ENCODE peak calls at places on chromosomes 13 and 19, in ten cellular contexts. N is heart left ventricle, E is upper lobe of left lung, O is fibroblast of mammary gland, B is breast epithelium, P is heart right ventricle, K is right cardiac atrium, M is right atrium auricular region, V is fibroblast of lung, R is neuronal stem cell. F is an unnamed sample.
A peak's percentile ranks its signal among the peaks of the same experiment; 100 is the strongest.

GRCh38 chr13:37102896-37103295 is 2.6 kb downstream of the CSNK1A1L start:
- DNase-seq in M (no peak), N (no peak), B (no peak), E (no peak), R (no peak), O (no peak), P (no peak), V (no peak), K (no peak), F (no peak)

GRCh38 chr13:79413521-79413920 is 7.5 kb upstream of the RBM26 start:
- DNase-seq in R (no peak), M (no peak), O (no peak), V (no peak), N (no peak), P (no peak), K (no peak), E (no peak), B (no peak), F (no peak)

GRCh38 chr19:7355151-7355845 is 6.6 kb downstream of the ARHGEF18 start:
- DNase-seq in N (no peak), R (no peak), V (peak; percentile 27), P (no peak), M (no peak), O (peak; percentile 48), B (no peak), K (peak; percentile 67), E (peak; percentile 60), F (peak; percentile 22)

GRCh38 chr13:31930901-31931522 is 100.6 kb upstream of the FRY start:
- DNase-seq in V (no peak), O (no peak), K (no peak), P (no peak), B (no peak), N (no peak), R (no peak), E (no peak), M (no peak), F (no peak)

GRCh38 chr19:7540761-7541480 is 5.4 kb downstream of the PNPLA6 start:
- DNase-seq in N (no peak), K (peak; percentile 66), O (peak; percentile 63), P (no peak), E (peak; percentile 83), M (no peak), B (no peak), R (no peak), V (no peak), F (no peak)

GRCh38 chr19:8615813-8616596 is 5.5 kb upstream of the ADAMTS10 start:
- DNase-seq in P (peak; percentile 49), M (peak; percentile 79), V (peak; percentile 51), N (peak; percentile 82), K (peak; percentile 81), B (no peak), O (peak; percentile 49), E (no peak), R (peak; percentile 64), F (no peak)

GRCh38 chr13:99686944-99687382 is 185.7 kb downstream of the TM9SF2 start:
- DNase-seq in O (no peak), R (no peak), K (no peak), V (no peak), P (no peak), M (no peak), B (no peak), N (no peak), E (no peak), F (no peak)

GRCh38 chr19:48779636-48780035 is 24.3 kb downstream of the FGF21 start:
- DNase-seq in K (no peak), P (no peak), O (no peak), E (no peak), V (no peak), B (no peak), R (no peak), M (no peak), N (no peak), F (no peak)

GRCh38 chr19:46618670-46619231 is 6.1 kb downstream of the PTGIR start:
- DNase-seq in B (no peak), M (no peak), O (peak; percentile 58), E (no peak), R (no peak), K (peak; percentile 36), V (peak; percentile 76), N (peak; percentile 14), P (no peak), F (no peak)

GRCh38 chr13:59960683-59961082 is 203.0 kb downstream of the DIAPH3 start:
- DNase-seq in K (no peak), O (peak; percentile 4), P (no peak), E (no peak), B (no peak), N (no peak), V (peak; percentile 23), R (no peak), M (no peak), F (no peak)

GRCh38 chr13:50400930-50401553 is 385.8 kb downstream of the KCNRG start:
- DNase-seq in V (peak; percentile 84), B (no peak), P (no peak), N (no peak), R (no peak), E (no peak), O (peak; percentile 94), M (no peak), K (no peak), F (peak; percentile 94)

GRCh38 chr19:5949792-5950305 is 28.1 kb downstream of the RANBP3 start:
- DNase-seq in M (no peak), N (no peak), V (no peak), E (no peak), P (peak; percentile 71), K (peak; percentile 70), O (no peak), R (no peak), B (no peak), F (no peak)

GRCh38 chr13:59099182-59099950 is 1064.4 kb downstream of the DIAPH3 start:
- DNase-seq in K (no peak), N (no peak), R (peak; percentile 37), E (no peak), B (no peak), P (no peak), O (no peak), M (no peak), V (peak; percentile 33), F (peak; percentile 10)

GRCh38 chr19:35248310-35249145 is at the start of gene LSR:
- DNase-seq in V (no peak), K (peak; percentile 71), B (peak; percentile 89), P (no peak), M (peak; percentile 56), O (no peak), N (no peak), R (peak; percentile 88), E (peak; percentile 92), F (no peak)

GRCh38 chr13:41268764-41269163 is 5.4 kb upstream of the MTRF1 start:
- DNase-seq in P (no peak), N (no peak), M (no peak), B (no peak), R (peak; percentile 32), K (no peak), O (peak; percentile 52), V (peak; percentile 34), E (no peak), F (no peak)

GRCh38 chr19:2164020-2164988 is 571 bp downstream of the DOT1L start:
- DNase-seq in O (no peak), P (no peak), R (no peak), K (peak; percentile 48), E (no peak), B (no peak), N (peak; percentile 81), V (no peak), M (no peak), F (no peak)

GRCh38 chr13:21580736-21581135 is 23.2 kb downstream of the MICU2 start:
- DNase-seq in R (no peak), O (no peak), K (no peak), M (no peak), P (no peak), N (no peak), B (no peak), E (no peak), V (no peak), F (no peak)
- H3K4me3 ChIP-seq in R (no peak overlapping the region), O (no peak overlapping the region), K (no peak overlapping the region), M (no peak overlapping the region), P (no peak overlapping the region), N (no peak overlapping the region), B (no peak overlapping the region), E (no peak overlapping the region), V (no peak overlapping the region), F (no peak overlapping the region)

GRCh38 chr19:33621811-33622504 is at the start of gene CHST8:
- DNase-seq in P (peak; percentile 57), O (peak; percentile 6), V (no peak), R (peak; percentile 73), N (peak; percentile 77), M (no peak), K (peak; percentile 72), B (no peak), E (peak; percentile 88), F (no peak)
- H3K4me3 ChIP-seq in P (peak within 1 kb of the TSS; percentile 63), O (no peak within 1 kb of the TSS), V (no peak within 1 kb of the TSS), R (peak within 1 kb of the TSS; percentile 84), N (peak within 1 kb of the TSS; percentile 56), M (peak within 1 kb of the TSS; percentile 56), K (peak within 1 kb of the TSS; percentile 56), B (peak within 1 kb of the TSS; percentile 54), E (peak within 1 kb of the TSS; percentile 22), F (peak within 1 kb of the TSS; percentile 29)

DNA sequence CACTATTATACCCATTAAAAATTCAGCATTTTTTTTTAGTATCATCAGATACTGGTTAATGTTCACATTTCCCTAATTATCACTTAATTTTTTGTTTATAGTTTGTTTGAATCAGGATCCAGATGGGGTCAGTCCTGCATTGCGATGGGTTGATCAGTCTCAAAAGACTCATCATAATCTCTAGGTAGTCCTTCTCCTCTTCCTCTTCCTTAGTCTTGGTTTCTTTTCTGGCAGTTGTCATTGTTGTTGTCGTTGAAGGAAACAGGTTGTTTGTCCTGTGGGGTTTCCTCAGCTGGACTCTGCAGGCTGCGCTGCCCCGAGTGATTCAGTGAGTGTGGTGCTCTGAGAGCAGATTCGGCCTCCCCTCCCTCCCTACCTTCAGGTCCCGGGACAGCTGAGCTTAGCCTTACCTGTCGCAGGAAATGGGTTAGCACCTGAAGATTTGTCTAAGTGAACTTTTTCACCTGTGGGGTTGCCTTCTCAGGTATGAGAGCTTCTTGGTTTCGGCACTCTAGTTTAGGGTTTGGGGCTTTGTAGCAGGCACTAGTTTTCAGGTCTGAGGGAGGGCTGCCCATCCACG is 34.1 kb downstream of the NFIX start:
- DNase-seq in R (no peak), N (peak; percentile 49), K (no peak), E (no peak), O (no peak), B (no peak), V (no peak), P (no peak), M (no peak), F (no peak)
- H3K4me3 ChIP-seq in R (no peak overlapping the region), N (no peak overlapping the region), K (no peak overlapping the region), E (no peak overlapping the region), O (no peak overlapping the region), B (peak overlapping the region; percentile 13), V (no peak overlapping the region), P (no peak overlapping the region), M (no peak overlapping the region), F (no peak overlapping the region)

DNA sequence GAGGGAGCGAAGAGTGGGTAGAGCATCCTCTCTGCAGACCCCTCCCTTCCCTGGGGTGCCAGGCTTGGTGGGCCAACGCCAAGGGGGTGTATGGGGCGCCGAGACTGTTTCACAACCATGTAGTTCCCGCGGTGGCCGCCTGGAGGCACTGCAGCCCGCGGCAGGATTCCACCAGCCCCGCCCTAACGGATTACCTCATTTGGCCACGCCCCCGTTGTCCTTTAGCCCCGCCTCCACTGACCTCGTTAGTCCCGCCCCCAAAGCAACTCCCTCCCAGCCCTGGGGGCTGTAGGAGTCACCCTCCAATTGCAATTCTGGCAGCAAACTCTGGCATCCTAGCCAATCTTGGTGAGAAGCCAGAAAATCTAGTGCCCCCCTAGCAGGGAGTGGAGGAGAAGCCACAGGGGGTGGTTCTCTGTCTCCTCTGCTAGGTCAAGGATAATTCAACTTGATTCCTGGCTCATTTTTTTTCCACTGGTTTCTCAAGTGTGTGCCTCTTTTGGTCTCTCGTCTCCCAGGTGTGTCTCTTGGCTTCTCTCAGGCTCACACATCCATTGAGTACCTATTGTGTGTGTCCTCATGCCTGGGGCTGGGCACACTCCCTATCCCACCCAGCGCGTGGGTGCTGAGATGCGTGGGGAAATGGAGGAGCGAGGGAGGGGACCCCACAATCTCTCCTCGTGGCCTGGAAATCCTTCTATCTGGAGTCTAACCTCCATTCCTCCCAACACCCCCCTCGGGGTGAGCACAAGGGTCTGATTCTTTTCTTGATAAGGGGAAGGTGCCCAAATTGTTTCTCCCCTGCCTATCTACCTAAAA is 2.0 kb downstream of the OLFM2 start:
- DNase-seq in P (peak; percentile 80), O (peak; percentile 77), N (peak; percentile 85), R (peak; percentile 87), B (peak; percentile 77), M (peak; percentile 67), E (peak; percentile 92), K (peak; percentile 84), V (peak; percentile 66), F (peak; percentile 68)
- H3K4me3 ChIP-seq in P (no peak overlapping the region), O (no peak overlapping the region), N (no peak overlapping the region), R (no peak overlapping the region), B (no peak overlapping the region), M (no peak overlapping the region), E (no peak overlapping the region), K (no peak overlapping the region), V (no peak overlapping the region), F (peak overlapping the region; percentile 57)